ENCODE peak calls at places on chromosome 18, in ten cellular contexts. One of them, this sample, is unnamed.

GRCh38 chr18:8287184-8287885 is 321.9 kb upstream of the RAB12 start:
- DNase-seq in A673: no peak
- DNase-seq in activated naive CD8-positive, alpha-beta T cell treated with anti-CD3 and anti-CD28 coated beads for 36 hours: no peak
- DNase-seq in cardiac fibroblast: no peak
- DNase-seq in MCF 10A: no peak
- DNase-seq in retina: no peak
- DNase-seq in activated CD8-positive, alpha-beta memory T cell treated with anti-CD3 and anti-CD28 coated beads, Interleukin-2, amount 10 ng/mL, durations not matched to agents 7 days and 5 days: no peak
- DNase-seq in activated CD4-positive, alpha-beta T cell treated with anti-CD3 and anti-CD28 coated beads, Interleukin-2, amount 50 U/mL, for 24 hours: no peak
- DNase-seq in neural progenitor cell: no peak
- DNase-seq in PC-3: no peak
- DNase-seq in this sample: no peak

GRCh38 chr18:50973367-50974126 is 5.7 kb downstream of the ELAC1 start:
- DNase-seq in A673: no peak
- DNase-seq in activated naive CD8-positive, alpha-beta T cell treated with anti-CD3 and anti-CD28 coated beads for 36 hours: no peak
- DNase-seq in cardiac fibroblast: peak; percentile 88
- DNase-seq in MCF 10A: peak; percentile 84
- DNase-seq in retina: no peak
- DNase-seq in activated CD8-positive, alpha-beta memory T cell treated with anti-CD3 and anti-CD28 coated beads, Interleukin-2, amount 10 ng/mL, durations not matched to agents 7 days and 5 days: no peak
- DNase-seq in activated CD4-positive, alpha-beta T cell treated with anti-CD3 and anti-CD28 coated beads, Interleukin-2, amount 50 U/mL, for 24 hours: no peak
- DNase-seq in neural progenitor cell: no peak
- DNase-seq in PC-3: peak; percentile 70
- DNase-seq in this sample: peak; percentile 84

GRCh38 chr18:79248495-79249078 is 147.1 kb upstream of the NFATC1 start:
- DNase-seq in A673: no peak
- DNase-seq in activated naive CD8-positive, alpha-beta T cell treated with anti-CD3 and anti-CD28 coated beads for 36 hours: no peak
- DNase-seq in cardiac fibroblast: peak; percentile 18
- DNase-seq in MCF 10A: no peak
- DNase-seq in retina: peak; percentile 32
- DNase-seq in activated CD8-positive, alpha-beta memory T cell treated with anti-CD3 and anti-CD28 coated beads, Interleukin-2, amount 10 ng/mL, durations not matched to agents 7 days and 5 days: no peak
- DNase-seq in activated CD4-positive, alpha-beta T cell treated with anti-CD3 and anti-CD28 coated beads, Interleukin-2, amount 50 U/mL, for 24 hours: no peak
- DNase-seq in neural progenitor cell: no peak
- DNase-seq in PC-3: no peak
- DNase-seq in this sample: no peak

GRCh38 chr18:36504928-36505327 is 207.4 kb downstream of the FHOD3 start:
- DNase-seq in A673: no peak
- DNase-seq in activated naive CD8-positive, alpha-beta T cell treated with anti-CD3 and anti-CD28 coated beads for 36 hours: no peak
- DNase-seq in cardiac fibroblast: no peak
- DNase-seq in MCF 10A: peak; percentile 14
- DNase-seq in retina: no peak
- DNase-seq in activated CD8-positive, alpha-beta memory T cell treated with anti-CD3 and anti-CD28 coated beads, Interleukin-2, amount 10 ng/mL, durations not matched to agents 7 days and 5 days: no peak
- DNase-seq in activated CD4-positive, alpha-beta T cell treated with anti-CD3 and anti-CD28 coated beads, Interleukin-2, amount 50 U/mL, for 24 hours: no peak
- DNase-seq in neural progenitor cell: no peak
- DNase-seq in PC-3: peak; percentile 72
- DNase-seq in this sample: no peak

GRCh38 chr18:28711096-28711495 is 534.2 kb upstream of the CDH2 start:
- DNase-seq in A673: no peak
- DNase-seq in activated naive CD8-positive, alpha-beta T cell treated with anti-CD3 and anti-CD28 coated beads for 36 hours: no peak
- DNase-seq in cardiac fibroblast: no peak
- DNase-seq in MCF 10A: no peak
- DNase-seq in retina: no peak
- DNase-seq in activated CD8-positive, alpha-beta memory T cell treated with anti-CD3 and anti-CD28 coated beads, Interleukin-2, amount 10 ng/mL, durations not matched to agents 7 days and 5 days: no peak
- DNase-seq in activated CD4-positive, alpha-beta T cell treated with anti-CD3 and anti-CD28 coated beads, Interleukin-2, amount 50 U/mL, for 24 hours: no peak
- DNase-seq in neural progenitor cell: no peak
- DNase-seq in PC-3: no peak
- DNase-seq in this sample: no peak

GRCh38 chr18:78915446-78916008 is 64.1 kb upstream of the SALL3 start:
- DNase-seq in A673: no peak
- DNase-seq in activated naive CD8-positive, alpha-beta T cell treated with anti-CD3 and anti-CD28 coated beads for 36 hours: no peak
- DNase-seq in cardiac fibroblast: no peak
- DNase-seq in MCF 10A: no peak
- DNase-seq in retina: no peak
- DNase-seq in activated CD8-positive, alpha-beta memory T cell treated with anti-CD3 and anti-CD28 coated beads, Interleukin-2, amount 10 ng/mL, durations not matched to agents 7 days and 5 days: no peak
- DNase-seq in activated CD4-positive, alpha-beta T cell treated with anti-CD3 and anti-CD28 coated beads, Interleukin-2, amount 50 U/mL, for 24 hours: no peak
- DNase-seq in neural progenitor cell: no peak
- DNase-seq in PC-3: no peak
- DNase-seq in this sample: no peak

GRCh38 chr18:48541026-48541746 is 2.4 kb downstream of the CTIF start:
- DNase-seq in A673: peak; percentile 50
- DNase-seq in activated naive CD8-positive, alpha-beta T cell treated with anti-CD3 and anti-CD28 coated beads for 36 hours: peak; percentile 14
- DNase-seq in cardiac fibroblast: peak; percentile 77
- DNase-seq in MCF 10A: peak; percentile 72
- DNase-seq in retina: peak; percentile 92
- DNase-seq in activated CD8-positive, alpha-beta memory T cell treated with anti-CD3 and anti-CD28 coated beads, Interleukin-2, amount 10 ng/mL, durations not matched to agents 7 days and 5 days: no peak
- DNase-seq in activated CD4-positive, alpha-beta T cell treated with anti-CD3 and anti-CD28 coated beads, Interleukin-2, amount 50 U/mL, for 24 hours: no peak
- DNase-seq in neural progenitor cell: peak; percentile 90
- DNase-seq in PC-3: peak; percentile 50
- DNase-seq in this sample: peak; percentile 94

GRCh38 chr18:47342566-47342965 is 91.1 kb upstream of the SKOR2 start:
- DNase-seq in A673: no peak
- DNase-seq in activated naive CD8-positive, alpha-beta T cell treated with anti-CD3 and anti-CD28 coated beads for 36 hours: no peak
- DNase-seq in cardiac fibroblast: no peak
- DNase-seq in MCF 10A: no peak
- DNase-seq in retina: no peak
- DNase-seq in activated CD8-positive, alpha-beta memory T cell treated with anti-CD3 and anti-CD28 coated beads, Interleukin-2, amount 10 ng/mL, durations not matched to agents 7 days and 5 days: no peak
- DNase-seq in activated CD4-positive, alpha-beta T cell treated with anti-CD3 and anti-CD28 coated beads, Interleukin-2, amount 50 U/mL, for 24 hours: no peak
- DNase-seq in neural progenitor cell: no peak
- DNase-seq in PC-3: no peak
- DNase-seq in this sample: no peak

GRCh38 chr18:37252342-37252741 is 313.3 kb downstream of the CELF4 start:
- DNase-seq in A673: no peak
- DNase-seq in activated naive CD8-positive, alpha-beta T cell treated with anti-CD3 and anti-CD28 coated beads for 36 hours: no peak
- DNase-seq in cardiac fibroblast: no peak
- DNase-seq in MCF 10A: no peak
- DNase-seq in retina: no peak
- DNase-seq in activated CD8-positive, alpha-beta memory T cell treated with anti-CD3 and anti-CD28 coated beads, Interleukin-2, amount 10 ng/mL, durations not matched to agents 7 days and 5 days: no peak
- DNase-seq in activated CD4-positive, alpha-beta T cell treated with anti-CD3 and anti-CD28 coated beads, Interleukin-2, amount 50 U/mL, for 24 hours: no peak
- DNase-seq in neural progenitor cell: no peak
- DNase-seq in PC-3: no peak
- DNase-seq in this sample: no peak

This sample was measured in foreskin fibroblast.